ENCODE peak calls at places on chromosomes 16 and 17, in four cellular contexts. T is HCT116, P is GM12878, A is HepG2. Y is an unnamed sample.

GRCh38 chr17:4043862-4044261 is 79.6 kb upstream of the ATP2A3 start:
- DNase-seq in T (no peak), P (peak; percentile 39), A (no peak), Y (no peak)

GRCh38 chr16:56355786-56356275 is 69.5 kb downstream of the AMFR start:
- DNase-seq in T (no peak), A (no peak), P (no peak), Y (no peak)

GRCh38 chr16:9567674-9568073 is 476.2 kb downstream of the HAPSTR1 start:
- DNase-seq in A (no peak), P (no peak), T (no peak), Y (no peak)

GRCh38 chr16:69318177-69318910 is 7.2 kb downstream of the VPS4A start:
- DNase-seq in T (no peak), A (no peak), P (no peak), Y (no peak)

GRCh38 chr16:88649924-88650748 is 717 bp downstream of the CYBA start:
- DNase-seq in A (peak; percentile 43), T (no peak), P (no peak), Y (no peak)

GRCh38 chr17:80605326-80606066 is 60.9 kb downstream of the RPTOR start:
- DNase-seq in T (no peak), A (peak; percentile 50), P (peak; percentile 85), Y (no peak)

GRCh38 chr17:50844117-50844700 is 8.8 kb downstream of the WFIKKN2 start:
- DNase-seq in T (no peak), P (no peak), A (peak; percentile 90), Y (no peak)

GRCh38 chr17:9880582-9880999 is 24.5 kb downstream of the RCVRN start:
- DNase-seq in A (no peak), P (peak; percentile 1), T (peak; percentile 7), Y (no peak)

GRCh38 chr17:61587807-61588660 is 3.0 kb downstream of the NACA2 start:
- DNase-seq in T (no peak), A (no peak), P (no peak), Y (no peak)

GRCh38 chr17:19411641-19412040 is 609 bp downstream of the RNF112 start:
- DNase-seq in P (no peak), A (no peak), T (no peak), Y (no peak)

GRCh38 chr17:76132574-76133338 is 8.3 kb downstream of the FOXJ1 start:
- DNase-seq in T (peak; percentile 40), A (peak; percentile 79), P (no peak), Y (no peak)

GRCh38 chr17:1493291-1493980 is 950 bp upstream of the MYO1C start:
- DNase-seq in A (no peak), T (no peak), P (no peak), Y (no peak)

GRCh38 chr16:7992616-7993015 is 597.7 kb downstream of the TMEM114 start:
- DNase-seq in T (no peak), P (no peak), A (no peak), Y (no peak)

GRCh38 chr16:57838161-57838560 is 35.9 kb upstream of the KIFC3 start:
- DNase-seq in P (no peak), A (no peak), T (no peak), Y (no peak)

GRCh38 chr16:80875616-80876015 is 71.2 kb upstream of the CDYL2 start:
- DNase-seq in P (no peak), T (no peak), A (no peak), Y (no peak)

GRCh38 chr16:50311891-50312501 is 45.6 kb downstream of the ADCY7 start:
- DNase-seq in P (no peak), A (no peak), T (no peak), Y (no peak)

GRCh38 chr17:31250229-31250628 is 46.8 kb downstream of the OMG start:
- DNase-seq in P (peak; percentile 27), A (no peak), T (no peak), Y (no peak)

GRCh38 chr17:57422574-57423164 is 166.3 kb downstream of the MSI2 start:
- DNase-seq in A (no peak), T (peak; percentile 89), P (peak; percentile 77), Y (no peak)

GRCh38 chr16:23905027-23905426 is 69.2 kb downstream of the PRKCB start:
- DNase-seq in A (no peak), P (no peak), T (no peak), Y (peak; percentile 83)

GRCh38 chr17:30395398-30396022 is 16.8 kb downstream of the CPD start:
- DNase-seq in P (no peak), A (peak; percentile 62), T (no peak), Y (no peak)

GRCh38 chr17:83058478-83059167 is 20.8 kb upstream of the METRNL start:
- DNase-seq in A (no peak), P (no peak), T (no peak), Y (no peak)

GRCh38 chr17:1365445-1366039 is 34.5 kb downstream of the YWHAE start:
- DNase-seq in P (peak; percentile 46), A (peak; percentile 70), T (peak; percentile 59), Y (peak; percentile 28)

GRCh38 chr17:16439867-16440351 is 24.5 kb downstream of the TRPV2 start:
- DNase-seq in A (no peak), T (no peak), P (no peak), Y (no peak)

GRCh38 chr16:24508614-24509013 is 30.8 kb upstream of the RBBP6 start:
- DNase-seq in A (no peak), T (no peak), P (no peak), Y (no peak)

GRCh38 chr17:76402711-76403110 is 18.3 kb downstream of the SPHK1 start:
- DNase-seq in A (no peak), T (no peak), P (no peak), Y (no peak)

GRCh38 chr17:42548070-42548837 is 4.5 kb upstream of the HSD17B1 start:
- DNase-seq in T (no peak), A (no peak), P (no peak), Y (peak; percentile 81)

GRCh38 chr16:49532873-49533272 is 159.3 kb downstream of the C16orf78 start:
- DNase-seq in P (no peak), A (no peak), T (no peak), Y (no peak)

GRCh38 chr17:73695035-73695738 is 50.9 kb upstream of the SDK2 start:
- DNase-seq in P (no peak), T (no peak), A (no peak), Y (no peak)

GRCh38 chr17:78568051-78568450 is 9.1 kb downstream of the DNAH17 start:
- DNase-seq in P (no peak), T (no peak), A (no peak), Y (no peak)

GRCh38 chr17:19799796-19800195 is 51.7 kb upstream of the ALDH3A1 start:
- DNase-seq in P (no peak), T (no peak), A (no peak), Y (no peak)

GRCh38 chr17:83144421-83145357 is 65.3 kb downstream of the METRNL start:
- DNase-seq in A (no peak), P (no peak), T (no peak), Y (no peak)

DNA sequence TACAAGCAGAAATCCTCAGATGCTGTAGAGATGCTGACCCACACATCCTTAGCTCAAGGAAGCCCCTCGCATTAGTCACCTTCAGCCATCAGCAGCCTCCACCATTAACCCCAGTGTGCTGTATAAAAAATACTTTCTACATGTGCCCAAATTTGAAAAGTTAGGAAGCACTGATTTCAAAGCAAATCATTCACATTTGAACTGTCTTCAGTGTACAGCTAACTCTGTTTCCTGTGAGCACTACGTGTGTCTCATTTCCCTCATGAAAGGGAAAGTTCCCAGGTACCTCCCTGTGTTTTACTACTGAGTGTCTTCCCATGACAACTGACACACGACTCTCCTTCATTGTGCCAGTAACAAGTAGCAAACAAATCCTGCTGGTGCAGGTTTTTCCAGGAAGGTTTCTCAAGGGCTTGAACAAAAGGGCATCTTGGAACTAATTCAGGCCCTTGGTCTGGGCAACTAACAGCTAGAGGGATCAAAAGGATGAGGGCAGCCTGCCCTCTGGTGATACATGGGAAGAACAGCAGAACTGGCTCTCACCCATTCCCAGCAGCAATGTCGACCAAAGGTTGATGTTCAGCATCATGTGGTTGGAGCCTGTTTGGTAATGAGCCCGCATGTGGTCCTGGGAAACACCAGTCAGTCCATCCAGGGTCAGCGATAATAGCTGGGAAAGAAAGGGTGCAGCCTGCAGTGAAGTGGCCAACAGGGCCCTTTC is 4.0 kb downstream of the SLC35B1 start:
- DNase-seq in A (peak; percentile 90), T (peak; percentile 38), P (no peak), Y (peak; percentile 27)
- TF ChIP-seq ZNF274 in A (no peak), T (no peak), P (no peak), Y (no peak)

GRCh38 chr16:77956231-77956630 is 66.1 kb upstream of the CLEC3A start:
- DNase-seq in A (no peak), P (no peak), T (no peak), Y (no peak)
- TF ChIP-seq ZNF274 in A (no peak), P (no peak), T (no peak), Y (no peak)

GRCh38 chr16:2777231-2777902 is at the start of gene ELOB:
- DNase-seq in T (peak; percentile 44), P (no peak), A (peak; percentile 50), Y (peak; percentile 73)
- TF ChIP-seq ZNF274 in T (no peak), P (no peak), A (peak; percentile 43), Y (no peak)

GRCh38 chr17:7651959-7652658 is 1.4 kb downstream of the ATP1B2 start:
- DNase-seq in T (no peak), P (no peak), A (no peak), Y (no peak)
- TF ChIP-seq ZNF274 in T (no peak), P (no peak), A (no peak), Y (no peak)

GRCh38 chr17:69282002-69282401 is 44.9 kb downstream of the ABCA5 start:
- DNase-seq in T (no peak), A (no peak), P (no peak), Y (no peak)
- TF ChIP-seq ZNF274 in T (no peak), A (no peak), P (no peak), Y (no peak)

GRCh38 chr17:47192549-47192948 is 3.5 kb upstream of the CDC27 start:
- DNase-seq in P (peak; percentile 83), A (no peak), T (no peak), Y (no peak)
- TF ChIP-seq ZNF274 in P (no peak), A (no peak), T (no peak), Y (no peak)